ENCODE peak calls at places on chromosomes 3 and 15, in seven cellular contexts. Y is WERI-Rb-1, Q is GM23338, N is upper lobe of right lung, S is epithelial cell of proximal tubule, U is omental fat pad, O is body of pancreas. L is an unnamed sample.

GRCh38 chr3:122497425-122497824 is 17.3 kb downstream of the KPNA1 start:
- DNase-seq in O (no peak), N (no peak), S (peak; percentile 53), Y (no peak), U (no peak), Q (no peak), L (no peak)

GRCh38 chr15:31498756-31499155 is 172.1 kb downstream of the KLF13 start:
- DNase-seq in N (no peak), Y (no peak), U (no peak), S (no peak), O (no peak), Q (no peak), L (no peak)

GRCh38 chr3:134333522-134334181 is 40.6 kb downstream of the AMOTL2 start:
- DNase-seq in O (peak; percentile 8), S (no peak), Y (peak; percentile 55), N (no peak), U (peak; percentile 18), Q (peak; percentile 56), L (no peak)

GRCh38 chr3:66819993-66820501 is 178.1 kb upstream of the KBTBD8 start:
- DNase-seq in Q (peak; percentile 36), N (no peak), Y (no peak), U (no peak), O (no peak), S (no peak), L (no peak)

GRCh38 chr3:14980689-14981088 is 33.3 kb downstream of the NR2C2 start:
- DNase-seq in U (no peak), S (no peak), O (no peak), Y (no peak), N (no peak), Q (no peak), L (no peak)

GRCh38 chr3:123561188-123561587 is 23.7 kb downstream of the HACD2 start:
- DNase-seq in U (no peak), Q (no peak), S (no peak), Y (no peak), N (no peak), O (no peak), L (no peak)

GRCh38 chr15:37253877-37254276 is 153.5 kb upstream of the MEIS2 start:
- DNase-seq in S (no peak), N (no peak), Q (no peak), O (no peak), Y (no peak), U (no peak), L (no peak)

GRCh38 chr3:112811150-112811884 is 35.3 kb downstream of the CD200R1L start:
- DNase-seq in Y (no peak), N (no peak), O (no peak), Q (no peak), U (no peak), S (no peak), L (no peak)

GRCh38 chr3:65836047-65836446 is 202.7 kb downstream of the MAGI1 start:
- DNase-seq in S (peak; percentile 42), N (no peak), O (no peak), U (no peak), Y (no peak), Q (no peak), L (no peak)

GRCh38 chr3:71051893-71052687 is 531.4 kb downstream of the FOXP1 start:
- DNase-seq in O (no peak), N (no peak), Y (no peak), U (no peak), Q (no peak), S (no peak), L (no peak)

GRCh38 chr3:14125193-14126016 is 553 bp downstream of the TMEM43 start:
- DNase-seq in O (peak; percentile 58), N (peak; percentile 88), S (peak; percentile 63), Q (peak; percentile 78), U (no peak), Y (peak; percentile 54), L (no peak)

GRCh38 chr15:80698636-80699035 is 3.5 kb downstream of the ABHD17C start:
- DNase-seq in O (no peak), N (no peak), Y (no peak), Q (no peak), S (no peak), U (no peak), L (no peak)

GRCh38 chr15:98942966-98943584 is 64.5 kb downstream of the PGPEP1L start:
- DNase-seq in S (no peak), O (no peak), Q (no peak), Y (peak; percentile 26), U (no peak), N (no peak), L (no peak)

GRCh38 chr3:9032236-9032777 is 69.0 kb upstream of the RAD18 start:
- DNase-seq in Y (no peak), S (no peak), O (no peak), Q (no peak), N (no peak), U (no peak), L (no peak)

GRCh38 chr3:46934067-46934466 is 42.5 kb downstream of the CCDC12 start:
- DNase-seq in Q (no peak), Y (no peak), S (no peak), U (no peak), N (no peak), O (no peak), L (no peak)

DNA sequence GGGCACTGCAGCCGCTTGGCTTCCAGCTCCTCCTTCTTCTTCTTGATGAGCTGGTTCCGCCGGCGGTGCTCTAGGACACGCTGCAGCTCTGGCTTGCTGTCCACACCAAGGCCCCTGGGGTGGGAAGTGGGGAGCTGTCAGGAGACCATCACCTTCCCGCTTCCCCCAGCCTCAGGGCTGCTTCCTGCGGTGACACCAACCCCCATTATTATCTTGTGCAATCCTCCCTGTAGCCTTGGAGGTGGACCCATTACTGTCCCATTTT is 10.0 kb downstream of the FAM107A start:
- DNase-seq in N (peak; percentile 47), Q (no peak), O (no peak), Y (no peak), U (no peak), S (no peak), L (no peak)
- TF ChIP-seq CTCF in N (no peak), Q (no peak), O (no peak), Y (no peak), U (no peak), S (no peak), L (no peak)

GRCh38 chr15:61266916-61267315 is 37.8 kb upstream of the RORA start:
- DNase-seq in Q (no peak), O (no peak), S (no peak), Y (no peak), U (no peak), N (no peak), L (no peak)
- TF ChIP-seq CTCF in Q (no peak), O (no peak), S (no peak), Y (no peak), U (no peak), N (no peak), L (no peak)

GRCh38 chr3:4666078-4666477 is 172.9 kb downstream of the ITPR1 start:
- DNase-seq in U (no peak), S (no peak), O (no peak), N (no peak), Q (no peak), Y (no peak), L (no peak)

GRCh38 chr3:4672727-4673126 is 179.6 kb downstream of the ITPR1 start:
- DNase-seq in S (no peak), N (no peak), O (no peak), U (no peak), Q (no peak), Y (no peak), L (no peak)

GRCh38 chr3:4674216-4674615 is 181.1 kb downstream of the ITPR1 start:
- DNase-seq in S (no peak), Q (no peak), O (no peak), Y (no peak), N (no peak), U (no peak), L (no peak)

GRCh38 chr3:4665197-4665596 is 172.0 kb downstream of the ITPR1 start:
- DNase-seq in O (no peak), N (no peak), Y (no peak), Q (no peak), S (no peak), U (no peak), L (no peak)

GRCh38 chr3:4670352-4670751 is 177.2 kb downstream of the ITPR1 start:
- DNase-seq in Q (peak; percentile 69), U (no peak), O (no peak), S (no peak), Y (peak; percentile 27), N (no peak), L (no peak)
- TF ChIP-seq CTCF in Q (peak; percentile 72), U (no peak), O (no peak), S (peak; percentile 48), Y (peak; percentile 44), N (no peak), L (no peak)

GRCh38 chr15:77096541-77096940 is 25.6 kb upstream of the TSPAN3 start:
- DNase-seq in N (no peak), S (no peak), O (no peak), U (no peak), Q (no peak), Y (no peak), L (no peak)
- TF ChIP-seq CTCF in N (no peak), S (no peak), O (no peak), U (no peak), Q (no peak), Y (no peak), L (no peak)

L was measured in D721Med.